ENCODE peak calls at places on chromosome 16, in eight cellular contexts. U is HFF-Myc, F is astrocyte, V is cardiac fibroblast, K is lower lobe of right lung, L is prostate gland, O is thoracic aorta, B is sigmoid colon. Y is an unnamed sample.

GRCh38 chr16:74862743-74863244 is 88.2 kb upstream of the FA2H start:
- DNase-seq in U (peak; percentile 27), F (peak; percentile 16), V (peak; percentile 64), K (no peak), L (peak; percentile 7), O (no peak), B (no peak), Y (no peak)

GRCh38 chr16:54932737-54933254 is 2.1 kb downstream of the IRX5 start:
- DNase-seq in U (no peak), F (no peak), V (no peak), K (peak; percentile 48), L (no peak), O (no peak), B (no peak), Y (no peak)

GRCh38 chr16:49643429-49644142 is 212.3 kb downstream of the ZNF423 start:
- DNase-seq in U (no peak), F (peak; percentile 93), V (peak; percentile 93), K (no peak), L (no peak), O (no peak), B (no peak), Y (peak; percentile 61)

GRCh38 chr16:48395375-48395774 is 10.2 kb upstream of the SIAH1 start:
- DNase-seq in U (no peak), F (no peak), V (no peak), K (no peak), L (no peak), O (no peak), B (no peak), Y (no peak)

GRCh38 chr16:752008-752315 is 8.6 kb upstream of the MSLN start:
- DNase-seq in U (no peak), F (no peak), V (no peak), K (no peak), L (no peak), O (no peak), B (no peak), Y (no peak)

GRCh38 chr16:56814537-56815432 is 50.2 kb upstream of the SLC12A3 start:
- DNase-seq in U (no peak), F (peak; percentile 34), V (no peak), K (no peak), L (no peak), O (no peak), B (no peak), Y (no peak)

GRCh38 chr16:67445913-67446907 is 15.3 kb downstream of the HSD11B2 start:
- DNase-seq in U (no peak), F (no peak), V (no peak), K (no peak), L (no peak), O (no peak), B (no peak), Y (peak; percentile 71)

GRCh38 chr16:29820271-29820701 is at the start of gene MVP:
- DNase-seq in U (no peak), F (no peak), V (peak; percentile 63), K (peak; percentile 84), L (peak; percentile 63), O (no peak), B (peak; percentile 89), Y (peak; percentile 68)

GRCh38 chr16:53839150-53839549 is 135.2 kb downstream of the FTO start:
- DNase-seq in U (no peak), F (no peak), V (no peak), K (no peak), L (peak; percentile 33), O (no peak), B (no peak), Y (no peak)

GRCh38 chr16:9969580-9969979 is 212.6 kb downstream of the GRIN2A start:
- DNase-seq in U (no peak), F (no peak), V (no peak), K (no peak), L (no peak), O (no peak), B (no peak), Y (no peak)

GRCh38 chr16:75628351-75628750 is 5.3 kb upstream of the ADAT1 start:
- DNase-seq in U (no peak), F (no peak), V (no peak), K (no peak), L (no peak), O (no peak), B (no peak), Y (no peak)

GRCh38 chr16:84735846-84736586 is 36.2 kb downstream of the USP10 start:
- DNase-seq in U (no peak), F (no peak), V (no peak), K (peak; percentile 55), L (peak; percentile 44), O (no peak), B (no peak), Y (no peak)

GRCh38 chr16:3020604-3021448 is 658 bp downstream of the TNFRSF12A start:
- DNase-seq in U (peak; percentile 64), F (peak; percentile 75), V (peak; percentile 95), K (peak; percentile 89), L (peak; percentile 73), O (peak; percentile 76), B (peak; percentile 94), Y (peak; percentile 91)

GRCh38 chr16:31262084-31262483 is 2.3 kb downstream of the ITGAM start:
- DNase-seq in U (no peak), F (no peak), V (no peak), K (no peak), L (no peak), O (no peak), B (no peak), Y (no peak)

GRCh38 chr16:20681821-20682736 is 15.4 kb downstream of the ACSM1 start:
- DNase-seq in U (no peak), F (no peak), V (no peak), K (no peak), L (no peak), O (no peak), B (no peak), Y (no peak)

GRCh38 chr16:61887903-61888302 is 148.3 kb downstream of the CDH8 start:
- DNase-seq in U (no peak), F (peak; percentile 63), V (peak; percentile 72), K (no peak), L (no peak), O (no peak), B (no peak), Y (peak; percentile 2)

GRCh38 chr16:24102120-24102740 is 153.9 kb upstream of the CACNG3 start:
- DNase-seq in U (no peak), F (no peak), V (no peak), K (no peak), L (no peak), O (no peak), B (no peak), Y (no peak)

GRCh38 chr16:73172621-73173312 is 124.8 kb upstream of the ZFHX3 start:
- DNase-seq in U (peak; percentile 99), F (peak; percentile 90), V (peak; percentile 96), K (peak; percentile 71), L (peak; percentile 87), O (no peak), B (peak; percentile 89), Y (peak; percentile 53)

GRCh38 chr16:58366247-58367031 is 25.8 kb upstream of the GINS3 start:
- DNase-seq in U (peak; percentile 25), F (peak; percentile 82), V (peak; percentile 82), K (no peak), L (no peak), O (no peak), B (no peak), Y (no peak)

GRCh38 chr16:56354746-56355145 is 70.6 kb downstream of the AMFR start:
- DNase-seq in U (no peak), F (no peak), V (no peak), K (no peak), L (no peak), O (no peak), B (peak; percentile 59), Y (no peak)

GRCh38 chr16:88282221-88283041 is 100.3 kb upstream of the ZNF469 start:
- DNase-seq in U (no peak), F (no peak), V (peak; percentile 27), K (no peak), L (peak; percentile 15), O (no peak), B (no peak), Y (no peak)

GRCh38 chr16:11240636-11241473 is 15.1 kb downstream of the SOCS1 start:
- DNase-seq in U (no peak), F (no peak), V (no peak), K (no peak), L (no peak), O (no peak), B (no peak), Y (no peak)

GRCh38 chr16:11446566-11447119 is 101.4 kb downstream of the RMI2 start:
- DNase-seq in U (no peak), F (no peak), V (no peak), K (no peak), L (no peak), O (no peak), B (no peak), Y (no peak)

GRCh38 chr16:82580293-82580900 is 46.4 kb upstream of the CDH13 start:
- DNase-seq in U (no peak), F (peak; percentile 58), V (peak; percentile 18), K (no peak), L (peak; percentile 32), O (no peak), B (no peak), Y (no peak)
- TF ChIP-seq CTCF in U (peak; percentile 26), F (peak; percentile 25), V (peak; percentile 23), K (peak; percentile 35), L (peak; percentile 58), O (peak; percentile 16), B (no peak), Y (no peak)

GRCh38 chr16:81432899-81433560 is 11.6 kb upstream of the CMIP start:
- DNase-seq in U (no peak), F (no peak), V (no peak), K (no peak), L (no peak), O (no peak), B (no peak), Y (no peak)
- H3K4me3 ChIP-seq in U (no peak overlapping the region), F (no peak overlapping the region), V (no peak overlapping the region), K (no peak overlapping the region), L (no peak overlapping the region), O (no peak overlapping the region), B (no peak overlapping the region), Y (no peak overlapping the region)

DNA sequence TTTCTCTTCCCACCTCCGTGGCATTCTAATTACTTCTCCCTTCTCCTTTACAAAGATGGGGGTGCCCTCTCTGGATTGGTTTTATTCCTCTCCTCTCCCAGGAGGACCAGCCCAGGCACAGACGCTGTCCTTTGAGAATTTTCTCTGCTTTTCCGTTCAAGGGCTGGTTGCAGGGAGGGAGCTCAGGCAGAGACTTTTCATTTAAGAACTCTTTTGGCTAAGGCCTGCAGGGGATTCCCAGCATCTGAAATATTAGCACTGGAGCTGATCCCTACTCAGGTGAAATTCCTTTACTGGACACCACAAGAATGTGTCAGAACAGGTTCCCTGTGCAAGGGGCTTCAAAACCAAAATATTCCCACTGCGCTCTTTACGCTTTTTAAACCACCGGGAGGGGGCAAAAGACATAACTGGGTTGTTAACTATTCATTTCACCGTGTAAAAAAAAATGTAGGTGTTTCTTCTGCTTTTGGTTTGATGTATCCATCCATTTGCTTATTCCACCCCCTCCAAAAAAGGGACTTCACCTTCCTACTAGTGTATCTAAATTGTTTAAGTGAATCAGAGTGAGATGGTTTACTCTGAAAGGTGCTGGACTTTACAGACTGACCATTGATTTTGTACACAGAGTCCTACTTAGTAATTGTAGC is 1.4 kb downstream of the NFAT5 start:
- DNase-seq in U (no peak), F (peak; percentile 32), V (peak; percentile 54), K (no peak), L (peak; percentile 29), O (no peak), B (no peak), Y (peak; percentile 30)
- TF ChIP-seq CTCF in U (peak; percentile 3), F (peak; percentile 2), V (peak; percentile 21), K (no peak), L (peak; percentile 14), O (no peak), B (no peak), Y (peak; percentile 42)

GRCh38 chr16:79073560-79073959 is 527.0 kb downstream of the MAF start:
- DNase-seq in U (no peak), F (no peak), V (no peak), K (no peak), L (no peak), O (no peak), B (no peak), Y (no peak)
- H3K4me3 ChIP-seq in U (no peak overlapping the region), F (no peak overlapping the region), V (no peak overlapping the region), K (no peak overlapping the region), L (no peak overlapping the region), O (no peak overlapping the region), B (no peak overlapping the region), Y (no peak overlapping the region)